ENCODE peak calls at places on chromosomes 16 and 17, in ten cellular contexts. D is cardiac fibroblast; P is trophoblast cell; E is glomerular endothelial cell; G is activated gamma-delta T cell treated with Interleukin-2 at 50 U/mL for 16 hours; V is T-helper 2 cell; O is mesothelial cell of epicardium; R is NCI-H1436; B is activated T-cell treated with anti-CD3 and anti-CD28 coated beads, Interleukin-2, amount 50 U/mL, for 72 hours; C is NCI-H1092 treated with DMSO at 0.1 percent for 48 hours. T is an unnamed sample.

GRCh38 chr16:23496826-23497542 is 13.3 kb downstream of the GGA2 start:
- DNase-seq in V (no peak), G (no peak), E (no peak), D (peak; percentile 63), B (no peak), R (no peak), C (no peak), P (peak; percentile 87), O (no peak), T (peak; percentile 77)

GRCh38 chr16:84461504-84462295 is 42.8 kb downstream of the MEAK7 start:
- DNase-seq in R (no peak), O (no peak), E (no peak), V (no peak), G (no peak), B (no peak), C (no peak), D (no peak), P (no peak), T (no peak)

GRCh38 chr16:85136213-85136704 is 24.0 kb upstream of the CIBAR2 start:
- DNase-seq in R (no peak), D (peak; percentile 41), G (no peak), V (no peak), P (no peak), O (no peak), C (no peak), B (no peak), E (no peak), T (no peak)

GRCh38 chr17:78640700-78641099 is 63.5 kb upstream of the DNAH17 start:
- DNase-seq in E (no peak), R (no peak), P (no peak), G (no peak), C (no peak), O (no peak), B (no peak), V (no peak), D (no peak), T (no peak)

GRCh38 chr17:76337413-76337777 is 16.3 kb downstream of the PRPSAP1 start:
- DNase-seq in P (peak; percentile 56), R (no peak), B (no peak), G (no peak), V (no peak), E (no peak), D (no peak), C (no peak), O (no peak), T (no peak)

GRCh38 chr17:27265333-27265732 is 28.6 kb upstream of the WSB1 start:
- DNase-seq in E (no peak), R (no peak), V (no peak), B (no peak), D (peak; percentile 17), G (no peak), O (no peak), P (no peak), C (no peak), T (peak; percentile 31)

GRCh38 chr16:79327836-79328235 is 272.7 kb downstream of the MAF start:
- DNase-seq in B (no peak), G (no peak), V (no peak), P (no peak), E (no peak), C (no peak), R (no peak), O (no peak), D (no peak), T (no peak)

GRCh38 chr17:41223821-41224220 is 2.6 kb upstream of the KRTAP9-2 start:
- DNase-seq in V (no peak), G (no peak), D (no peak), P (no peak), O (no peak), B (no peak), R (no peak), E (no peak), C (no peak), T (peak; percentile 52)

GRCh38 chr16:47777191-47777590 is 316.1 kb downstream of the PHKB start:
- DNase-seq in V (no peak), O (no peak), P (no peak), E (no peak), B (no peak), G (no peak), D (peak; percentile 46), R (no peak), C (no peak), T (peak; percentile 43)

GRCh38 chr17:78806451-78806850 is 24.4 kb upstream of the CYTH1 start:
- DNase-seq in O (no peak), E (no peak), G (peak; percentile 63), B (peak; percentile 72), P (peak; percentile 22), D (no peak), V (peak; percentile 71), R (no peak), C (no peak), T (no peak)

GRCh38 chr17:59510611-59511010 is 54.8 kb upstream of the DHX40 start:
- DNase-seq in O (no peak), C (no peak), D (no peak), R (no peak), P (no peak), B (no peak), V (no peak), E (no peak), G (no peak), T (no peak)

GRCh38 chr17:45135192-45135977 is at the start of gene ACBD4:
- DNase-seq in E (peak; percentile 95), O (peak; percentile 93), P (peak; percentile 100), C (peak; percentile 89), B (peak; percentile 98), R (peak; percentile 99), V (peak; percentile 94), G (peak; percentile 98), D (peak; percentile 98), T (peak; percentile 91)

GRCh38 chr16:2151188-2152091 is 3.0 kb downstream of the RAB26 start:
- DNase-seq in B (no peak), R (no peak), D (no peak), C (no peak), E (no peak), O (no peak), G (no peak), V (no peak), P (no peak), T (no peak)

T was measured in NCI-H226.